ENCODE peak calls at places on chromosomes 3 and 15, in seven cellular contexts. One of them, this sample, is unnamed. For H3K27me3, the result is how much of the 10 kb centered on the place peaks cover.

GRCh38 chr3:102230057-102230456 is 204.8 kb upstream of the ZPLD1 start:
- DNase-seq in left ventricle myocardium inferior: no peak
- DNase-seq in HCT116: no peak
- DNase-seq in fibroblast of lung: no peak
- DNase-seq in lower lobe of right lung: no peak
- DNase-seq in testis: no peak
- DNase-seq in dorsolateral prefrontal cortex: no peak
- DNase-seq in this sample: no peak

GRCh38 chr15:75640483-75641175 is 605 bp upstream of the IMP3 start:
- DNase-seq in left ventricle myocardium inferior: peak
- DNase-seq in fibroblast of lung: peak
- DNase-seq in dorsolateral prefrontal cortex: no peak
- DNase-seq in lower lobe of right lung: peak
- DNase-seq in HCT116: peak
- DNase-seq in testis: peak
- DNase-seq in this sample: peak

GRCh38 chr3:49716169-49716568 is 3.3 kb downstream of the AMIGO3 start:
- DNase-seq in testis: no peak
- DNase-seq in left ventricle myocardium inferior: no peak
- DNase-seq in fibroblast of lung: no peak
- DNase-seq in HCT116: no peak
- DNase-seq in lower lobe of right lung: no peak
- DNase-seq in dorsolateral prefrontal cortex: no peak
- DNase-seq in this sample: no peak

GRCh38 chr3:120497813-120498212 is 47.0 kb upstream of the FSTL1 start:
- DNase-seq in testis: no peak
- DNase-seq in left ventricle myocardium inferior: no peak
- DNase-seq in dorsolateral prefrontal cortex: no peak
- DNase-seq in lower lobe of right lung: no peak
- DNase-seq in HCT116: no peak
- DNase-seq in fibroblast of lung: no peak
- DNase-seq in this sample: no peak

GRCh38 chr3:150737874-150738679 is 24.9 kb downstream of the SIAH2 start:
- DNase-seq in HCT116: peak
- DNase-seq in left ventricle myocardium inferior: no peak
- DNase-seq in testis: no peak
- DNase-seq in lower lobe of right lung: no peak
- DNase-seq in dorsolateral prefrontal cortex: no peak
- DNase-seq in fibroblast of lung: peak
- DNase-seq in this sample: no peak

GRCh38 chr15:33547876-33548275 is 237.1 kb downstream of the RYR3 start:
- DNase-seq in left ventricle myocardium inferior: no peak
- DNase-seq in fibroblast of lung: peak
- DNase-seq in testis: peak
- DNase-seq in HCT116: no peak
- DNase-seq in dorsolateral prefrontal cortex: no peak
- DNase-seq in lower lobe of right lung: peak
- DNase-seq in this sample: peak

GRCh38 chr3:123424321-123424998 is 24.4 kb downstream of the ADCY5 start:
- DNase-seq in fibroblast of lung: no peak
- DNase-seq in testis: no peak
- DNase-seq in lower lobe of right lung: no peak
- DNase-seq in dorsolateral prefrontal cortex: no peak
- DNase-seq in left ventricle myocardium inferior: peak
- DNase-seq in HCT116: no peak
- DNase-seq in this sample: no peak

GRCh38 chr3:126060613-126061145 is 23.2 kb downstream of the SLC41A3 start:
- DNase-seq in left ventricle myocardium inferior: no peak
- DNase-seq in dorsolateral prefrontal cortex: no peak
- DNase-seq in lower lobe of right lung: no peak
- DNase-seq in fibroblast of lung: no peak
- DNase-seq in HCT116: no peak
- DNase-seq in testis: no peak
- DNase-seq in this sample: no peak

GRCh38 chr3:16429086-16429485 is 84.4 kb downstream of the RFTN1 start:
- DNase-seq in lower lobe of right lung: no peak
- DNase-seq in fibroblast of lung: no peak
- DNase-seq in HCT116: no peak
- DNase-seq in testis: no peak
- DNase-seq in dorsolateral prefrontal cortex: no peak
- DNase-seq in left ventricle myocardium inferior: no peak
- DNase-seq in this sample: no peak

GRCh38 chr15:76339302-76340197 is 3.0 kb downstream of the ISL2 start:
- DNase-seq in dorsolateral prefrontal cortex: no peak
- DNase-seq in testis: no peak
- DNase-seq in HCT116: no peak
- DNase-seq in lower lobe of right lung: no peak
- DNase-seq in fibroblast of lung: peak
- DNase-seq in left ventricle myocardium inferior: no peak
- DNase-seq in this sample: no peak

GRCh38 chr3:14879161-14879888 is 60.6 kb downstream of the FGD5 start:
- DNase-seq in dorsolateral prefrontal cortex: no peak
- DNase-seq in testis: no peak
- DNase-seq in fibroblast of lung: peak
- DNase-seq in left ventricle myocardium inferior: peak
- DNase-seq in HCT116: no peak
- DNase-seq in lower lobe of right lung: no peak
- DNase-seq in this sample: no peak

GRCh38 chr3:175664911-175665310 is 805.8 kb downstream of the NAALADL2 start:
- DNase-seq in left ventricle myocardium inferior: no peak
- DNase-seq in testis: no peak
- DNase-seq in dorsolateral prefrontal cortex: no peak
- DNase-seq in fibroblast of lung: no peak
- DNase-seq in HCT116: no peak
- DNase-seq in lower lobe of right lung: no peak
- DNase-seq in this sample: no peak

GRCh38 chr15:76905855-76906254 is 715 bp upstream of the SCAPER start:
- DNase-seq in fibroblast of lung: no peak
- DNase-seq in left ventricle myocardium inferior: no peak
- DNase-seq in HCT116: no peak
- DNase-seq in dorsolateral prefrontal cortex: no peak
- DNase-seq in testis: no peak
- DNase-seq in lower lobe of right lung: no peak
- DNase-seq in this sample: no peak

GRCh38 chr3:156509209-156510174 is 45.4 kb downstream of the SSR3 start:
- DNase-seq in left ventricle myocardium inferior: no peak
- DNase-seq in testis: no peak
- DNase-seq in HCT116: peak
- DNase-seq in dorsolateral prefrontal cortex: no peak
- DNase-seq in fibroblast of lung: peak
- DNase-seq in lower lobe of right lung: no peak
- DNase-seq in this sample: peak

GRCh38 chr15:63517202-63517601 is 12.8 kb downstream of the USP3 start:
- DNase-seq in HCT116: no peak
- DNase-seq in left ventricle myocardium inferior: no peak
- DNase-seq in testis: no peak
- DNase-seq in lower lobe of right lung: no peak
- DNase-seq in fibroblast of lung: no peak
- DNase-seq in dorsolateral prefrontal cortex: no peak
- DNase-seq in this sample: no peak

GRCh38 chr3:15280853-15281532 is 51.4 kb downstream of the SH3BP5 start:
- DNase-seq in testis: no peak
- DNase-seq in left ventricle myocardium inferior: no peak
- DNase-seq in lower lobe of right lung: no peak
- DNase-seq in fibroblast of lung: no peak
- DNase-seq in dorsolateral prefrontal cortex: no peak
- DNase-seq in HCT116: no peak
- DNase-seq in this sample: no peak

GRCh38 chr3:111351334-111351733 is 190.7 kb upstream of the CD96 start:
- DNase-seq in fibroblast of lung: no peak
- DNase-seq in dorsolateral prefrontal cortex: no peak
- DNase-seq in left ventricle myocardium inferior: no peak
- DNase-seq in testis: no peak
- DNase-seq in lower lobe of right lung: no peak
- DNase-seq in HCT116: no peak
- DNase-seq in this sample: no peak

GRCh38 chr15:24617646-24618045 is 57.9 kb upstream of the NPAP1 start:
- DNase-seq in left ventricle myocardium inferior: no peak
- DNase-seq in testis: no peak
- DNase-seq in fibroblast of lung: no peak
- DNase-seq in HCT116: no peak
- DNase-seq in lower lobe of right lung: no peak
- DNase-seq in dorsolateral prefrontal cortex: no peak
- DNase-seq in this sample: no peak
- H3K27me3 ChIP-seq in left ventricle myocardium inferior: under half
- H3K27me3 ChIP-seq in testis: under half
- H3K27me3 ChIP-seq in fibroblast of lung: under half
- H3K27me3 ChIP-seq in HCT116: under half
- H3K27me3 ChIP-seq in lower lobe of right lung: under half
- H3K27me3 ChIP-seq in dorsolateral prefrontal cortex: under half
- H3K27me3 ChIP-seq in this sample: under half

GRCh38 chr3:158097141-158097540 is 9.1 kb downstream of the SHOX2 start:
- DNase-seq in testis: no peak
- DNase-seq in fibroblast of lung: no peak
- DNase-seq in left ventricle myocardium inferior: no peak
- DNase-seq in dorsolateral prefrontal cortex: no peak
- DNase-seq in HCT116: no peak
- DNase-seq in lower lobe of right lung: no peak
- DNase-seq in this sample: no peak
- H3K27me3 ChIP-seq in testis: under half
- H3K27me3 ChIP-seq in fibroblast of lung: half or more
- H3K27me3 ChIP-seq in left ventricle myocardium inferior: half or more
- H3K27me3 ChIP-seq in dorsolateral prefrontal cortex: half or more
- H3K27me3 ChIP-seq in HCT116: under half
- H3K27me3 ChIP-seq in lower lobe of right lung: half or more
- H3K27me3 ChIP-seq in this sample: under half

GRCh38 chr15:58243083-58243482 is 104.9 kb downstream of the AQP9 start:
- DNase-seq in HCT116: no peak
- DNase-seq in testis: no peak
- DNase-seq in left ventricle myocardium inferior: no peak
- DNase-seq in fibroblast of lung: no peak
- DNase-seq in lower lobe of right lung: no peak
- DNase-seq in dorsolateral prefrontal cortex: no peak
- DNase-seq in this sample: no peak

GRCh38 chr15:58235961-58236360 is 97.8 kb downstream of the AQP9 start:
- DNase-seq in dorsolateral prefrontal cortex: no peak
- DNase-seq in left ventricle myocardium inferior: no peak
- DNase-seq in lower lobe of right lung: no peak
- DNase-seq in fibroblast of lung: no peak
- DNase-seq in testis: no peak
- DNase-seq in HCT116: no peak
- DNase-seq in this sample: no peak

GRCh38 chr15:58244546-58244945 is 106.4 kb downstream of the AQP9 start:
- DNase-seq in lower lobe of right lung: no peak
- DNase-seq in dorsolateral prefrontal cortex: no peak
- DNase-seq in testis: peak
- DNase-seq in fibroblast of lung: no peak
- DNase-seq in HCT116: no peak
- DNase-seq in left ventricle myocardium inferior: no peak
- DNase-seq in this sample: no peak

GRCh38 chr15:58241872-58242271 is 103.7 kb downstream of the AQP9 start:
- DNase-seq in lower lobe of right lung: no peak
- DNase-seq in testis: no peak
- DNase-seq in dorsolateral prefrontal cortex: no peak
- DNase-seq in HCT116: no peak
- DNase-seq in left ventricle myocardium inferior: no peak
- DNase-seq in fibroblast of lung: no peak
- DNase-seq in this sample: no peak

GRCh38 chr15:58240191-58240932 is 102.2 kb downstream of the AQP9 start:
- DNase-seq in left ventricle myocardium inferior: no peak
- DNase-seq in dorsolateral prefrontal cortex: no peak
- DNase-seq in fibroblast of lung: no peak
- DNase-seq in lower lobe of right lung: no peak
- DNase-seq in testis: no peak
- DNase-seq in HCT116: no peak
- DNase-seq in this sample: no peak
- H3K27me3 ChIP-seq in left ventricle myocardium inferior: under half
- H3K27me3 ChIP-seq in dorsolateral prefrontal cortex: under half
- H3K27me3 ChIP-seq in fibroblast of lung: under half
- H3K27me3 ChIP-seq in lower lobe of right lung: under half
- H3K27me3 ChIP-seq in testis: under half
- H3K27me3 ChIP-seq in HCT116: under half
- H3K27me3 ChIP-seq in this sample: under half

DNA sequence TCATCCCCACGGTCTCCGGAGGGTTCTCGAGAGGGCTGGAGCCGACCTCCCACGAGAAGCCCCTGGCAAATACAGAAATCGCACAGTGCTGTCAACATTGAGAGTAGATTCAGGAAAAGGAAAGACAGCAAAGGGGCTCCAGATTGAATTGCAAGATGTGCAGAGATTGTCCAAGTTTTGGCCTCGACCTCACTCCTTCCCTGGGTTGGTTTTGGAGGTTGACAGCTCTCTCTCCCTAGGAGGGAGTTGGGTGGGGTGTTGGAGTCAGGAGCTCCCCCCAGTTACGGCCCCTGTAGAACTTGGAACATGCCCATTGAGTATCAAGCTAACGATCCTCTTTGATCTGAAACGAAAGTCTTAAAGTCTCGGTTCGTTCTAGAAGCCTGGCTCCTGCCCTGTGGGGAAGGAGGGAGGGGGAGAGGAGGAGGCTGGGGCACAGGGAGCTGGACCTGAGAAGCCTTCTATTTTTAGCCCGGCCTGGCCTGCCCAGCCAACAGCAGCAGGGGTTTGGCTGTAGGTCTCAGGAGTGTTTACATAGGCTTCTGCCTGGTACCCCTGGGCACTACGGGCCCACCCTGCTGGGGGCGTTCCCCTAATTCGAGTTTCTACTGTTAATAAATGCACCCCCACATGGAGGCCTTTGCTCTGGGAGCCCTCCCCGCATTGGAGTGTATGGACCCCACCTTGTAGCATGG is 672 bp upstream of the KY start:
- DNase-seq in dorsolateral prefrontal cortex: no peak
- DNase-seq in lower lobe of right lung: no peak
- DNase-seq in fibroblast of lung: no peak
- DNase-seq in testis: no peak
- DNase-seq in left ventricle myocardium inferior: peak
- DNase-seq in HCT116: no peak
- DNase-seq in this sample: no peak
- H3K27me3 ChIP-seq in dorsolateral prefrontal cortex: under half
- H3K27me3 ChIP-seq in lower lobe of right lung: under half
- H3K27me3 ChIP-seq in fibroblast of lung: under half
- H3K27me3 ChIP-seq in testis: under half
- H3K27me3 ChIP-seq in left ventricle myocardium inferior: under half
- H3K27me3 ChIP-seq in HCT116: under half
- H3K27me3 ChIP-seq in this sample: under half

DNA sequence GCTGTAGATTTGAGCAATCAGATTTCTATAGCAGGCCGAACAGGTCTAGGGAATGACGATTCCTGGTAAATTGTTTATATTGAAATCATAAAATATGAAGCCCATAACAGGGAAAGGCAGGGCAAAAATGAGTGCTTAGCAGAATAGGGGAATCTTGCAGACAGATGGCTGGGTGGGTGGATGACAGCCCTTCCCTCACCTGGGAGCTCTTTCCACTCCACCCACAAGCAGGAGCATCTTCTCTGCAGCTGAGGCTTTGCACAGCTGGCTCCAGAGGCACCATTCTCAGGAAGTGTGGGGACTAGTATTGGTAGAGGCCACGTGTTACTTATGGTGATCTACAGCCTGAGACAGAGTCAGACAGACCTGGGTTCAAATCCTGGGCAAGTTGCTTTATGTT is 55.9 kb upstream of the SYN2 start:
- DNase-seq in testis: no peak
- DNase-seq in dorsolateral prefrontal cortex: no peak
- DNase-seq in fibroblast of lung: no peak
- DNase-seq in lower lobe of right lung: no peak
- DNase-seq in HCT116: no peak
- DNase-seq in left ventricle myocardium inferior: no peak
- DNase-seq in this sample: no peak
- H3K27me3 ChIP-seq in testis: under half
- H3K27me3 ChIP-seq in dorsolateral prefrontal cortex: under half
- H3K27me3 ChIP-seq in fibroblast of lung: under half
- H3K27me3 ChIP-seq in lower lobe of right lung: under half
- H3K27me3 ChIP-seq in HCT116: under half
- H3K27me3 ChIP-seq in left ventricle myocardium inferior: under half
- H3K27me3 ChIP-seq in this sample: under half

This sample was measured in HAP-1.